ENCODE peak calls at places on chromosomes 12 and 14, in nine cellular contexts. B, V, G, W, R, H, P, K and U are unnamed samples.

GRCh38 chr14:103155013-103155412 is 31.8 kb downstream of the TNFAIP2 start:
- DNase-seq in B (no peak), V (no peak), G (peak), W (no peak), R (peak), H (peak), P (peak), K (no peak), U (no peak)

GRCh38 chr12:48781750-48782456 is 7.0 kb downstream of the ADCY6 start:
- DNase-seq in B (no peak), V (no peak), G (no peak), W (no peak), R (no peak), H (no peak), P (no peak), K (no peak), U (no peak)

GRCh38 chr14:96197969-96198368 is 6.7 kb upstream of the BDKRB2 start:
- DNase-seq in B (no peak), V (no peak), G (no peak), W (no peak), R (no peak), H (no peak), P (no peak), K (no peak), U (no peak)

GRCh38 chr12:56678852-56679251 is 9.2 kb downstream of the PTGES3 start:
- DNase-seq in B (no peak), V (no peak), G (no peak), W (no peak), R (no peak), H (no peak), P (no peak), K (no peak), U (no peak)

GRCh38 chr14:89540830-89541470 is 123.9 kb upstream of the FOXN3 start:
- DNase-seq in B (peak), V (no peak), G (no peak), W (no peak), R (no peak), H (no peak), P (no peak), K (no peak), U (no peak)

GRCh38 chr12:117970334-117970733 is 1.5 kb upstream of the KSR2 start:
- DNase-seq in B (no peak), V (no peak), G (no peak), W (no peak), R (no peak), H (no peak), P (no peak), K (no peak), U (no peak)

GRCh38 chr12:124233846-124234620 is 60.9 kb upstream of the RFLNA start:
- DNase-seq in B (no peak), V (no peak), G (no peak), W (no peak), R (no peak), H (no peak), P (no peak), K (no peak), U (peak)

GRCh38 chr12:55935742-55936151 is 4.8 kb downstream of the DGKA start:
- DNase-seq in B (no peak), V (no peak), G (no peak), W (peak), R (no peak), H (no peak), P (no peak), K (no peak), U (no peak)

DNA sequence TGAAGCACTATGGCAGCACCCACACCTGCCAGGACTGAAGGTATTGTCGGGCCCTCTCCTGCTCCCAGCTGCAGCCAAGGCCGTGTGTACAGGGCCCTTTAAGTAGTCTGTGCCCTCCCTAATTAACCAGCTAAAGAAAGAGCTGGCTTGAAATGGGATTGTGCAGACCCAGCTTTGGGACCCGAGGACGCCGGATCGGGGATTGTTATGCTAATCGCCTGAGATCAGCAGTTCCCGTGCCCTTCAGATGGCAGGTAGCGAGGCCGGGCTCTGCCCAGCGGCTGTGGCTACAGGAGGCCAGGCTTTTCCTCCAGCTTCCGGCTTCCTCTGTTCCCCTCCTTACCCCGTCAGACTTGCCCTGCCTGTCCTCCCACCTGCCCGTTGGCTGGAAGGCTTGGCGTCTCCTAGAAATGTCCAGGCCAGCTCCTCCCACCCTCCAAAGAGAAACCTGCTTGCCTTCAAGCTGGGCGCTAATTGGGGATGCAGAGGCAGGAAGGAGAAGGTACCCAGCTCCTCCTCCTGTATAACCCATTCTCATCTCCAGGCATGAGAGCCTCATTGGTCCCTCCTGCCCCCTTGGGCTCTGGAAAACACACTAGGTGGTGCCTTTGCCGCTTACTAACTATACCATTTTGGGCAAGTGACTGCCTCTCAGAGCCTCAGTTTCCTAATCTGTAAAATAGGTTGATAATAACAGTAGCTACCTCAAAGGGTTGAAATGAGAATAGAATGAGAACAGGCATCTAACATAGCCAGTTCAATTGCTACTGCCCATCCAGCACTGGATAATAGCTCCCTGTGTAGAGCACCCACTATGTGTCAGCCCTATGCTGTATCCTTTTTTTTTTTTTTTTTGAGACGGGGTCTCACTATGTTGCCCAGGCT is 25.8 kb upstream of the MSI1 start:
- DNase-seq in B (no peak), V (no peak), G (peak), W (peak), R (no peak), H (no peak), P (peak), K (no peak), U (no peak)
- H3K4me3 ChIP-seq in B (no peak), V (no peak), G (no peak), W (peak), R (no peak), H (no peak), P (no peak), K (no peak), U (no peak)

DNA sequence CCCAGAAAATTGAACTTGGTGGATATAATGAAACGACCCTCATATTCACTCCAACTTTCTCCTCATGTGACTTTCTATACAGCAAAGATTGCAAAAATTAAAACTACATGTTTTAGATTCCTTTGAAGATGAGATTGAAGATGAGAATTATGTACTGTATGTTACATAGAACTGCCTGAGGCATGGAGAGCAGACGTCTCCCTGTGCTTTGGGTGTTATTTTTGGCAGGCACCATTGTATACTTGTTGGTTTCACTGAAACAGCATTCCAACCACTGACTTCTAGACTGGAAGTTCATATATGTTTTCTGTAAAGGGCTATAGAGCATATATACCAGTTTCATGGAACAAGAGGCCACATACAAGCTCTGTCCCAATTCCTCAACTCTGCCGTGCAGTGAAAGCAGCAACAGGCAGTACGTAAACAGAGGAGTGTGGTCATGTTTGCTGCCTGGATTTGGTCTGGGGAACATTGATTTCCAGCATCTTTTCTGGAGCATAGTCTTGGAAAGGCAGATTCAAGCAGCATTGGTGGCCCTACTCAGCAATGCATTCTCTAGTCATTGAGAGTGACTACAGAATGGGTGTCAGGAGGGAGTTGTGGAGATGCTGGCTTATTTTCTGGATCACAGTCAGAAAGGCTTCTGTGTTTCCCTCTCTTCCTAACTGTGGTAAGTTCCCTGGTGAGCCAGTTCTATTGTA is 57.7 kb upstream of the CNTN1 start:
- DNase-seq in B (no peak), V (no peak), G (no peak), W (no peak), R (no peak), H (no peak), P (no peak), K (no peak), U (no peak)
- TF ChIP-seq POLR2AphosphoS5 in B (no peak), V (no peak), G (no peak), W (no peak), R (no peak), H (no peak), P (no peak), K (no peak), U (no peak)

GRCh38 chr12:29783773-29784666 is at the start of gene TMTC1:
- DNase-seq in B (no peak), V (no peak), G (peak), W (peak), R (no peak), H (no peak), P (peak), K (peak), U (no peak)

GRCh38 chr12:29782285-29782820 is 1.4 kb downstream of the TMTC1 start:
- DNase-seq in B (no peak), V (no peak), G (no peak), W (peak), R (no peak), H (no peak), P (no peak), K (peak), U (no peak)

GRCh38 chr12:29781176-29781575 is 2.6 kb downstream of the TMTC1 start:
- DNase-seq in B (no peak), V (no peak), G (no peak), W (no peak), R (no peak), H (no peak), P (no peak), K (no peak), U (no peak)

GRCh38 chr12:29781705-29782266 is 2.0 kb downstream of the TMTC1 start:
- DNase-seq in B (no peak), V (no peak), G (no peak), W (no peak), R (no peak), H (no peak), P (no peak), K (no peak), U (no peak)

GRCh38 chr12:29782821-29783772 is 645 bp downstream of the TMTC1 start:
- DNase-seq in B (no peak), V (no peak), G (peak), W (peak), R (no peak), H (no peak), P (no peak), K (no peak), U (no peak)
- H3K4me3 ChIP-seq in B (peak), V (peak), G (peak), W (peak), R (peak), H (peak), P (peak), K (peak), U (peak)

GRCh38 chr12:93244514-93245077 is 133.1 kb upstream of the NUDT4 start:
- DNase-seq in B (peak), V (peak), G (no peak), W (no peak), R (no peak), H (no peak), P (no peak), K (no peak), U (no peak)

GRCh38 chr12:93242154-93242958 is 135.4 kb upstream of the NUDT4 start:
- DNase-seq in B (no peak), V (no peak), G (no peak), W (no peak), R (no peak), H (no peak), P (no peak), K (no peak), U (no peak)

GRCh38 chr12:93243382-93243688 is 134.4 kb upstream of the NUDT4 start:
- DNase-seq in B (no peak), V (peak), G (no peak), W (no peak), R (no peak), H (no peak), P (no peak), K (no peak), U (no peak)

GRCh38 chr12:93245543-93245942 is 132.2 kb upstream of the NUDT4 start:
- DNase-seq in B (no peak), V (peak), G (no peak), W (no peak), R (no peak), H (no peak), P (peak), K (no peak), U (no peak)

GRCh38 chr12:93243689-93244513 is 133.8 kb upstream of the NUDT4 start:
- DNase-seq in B (no peak), V (peak), G (no peak), W (no peak), R (no peak), H (no peak), P (peak), K (peak), U (peak)
- TF ChIP-seq POLR2AphosphoS5 in B (peak), V (no peak), G (peak), W (no peak), R (no peak), H (no peak), P (peak), K (peak), U (peak)

GRCh38 chr12:9337656-9338055 is 129.5 kb upstream of the PZP start:
- DNase-seq in B (no peak), V (no peak), G (no peak), W (no peak), R (no peak), H (no peak), P (no peak), K (no peak), U (no peak)
- H3K4me3 ChIP-seq in B (no peak), V (no peak), G (no peak), W (no peak), R (no peak), H (no peak), P (no peak), K (no peak), U (no peak)

DNA sequence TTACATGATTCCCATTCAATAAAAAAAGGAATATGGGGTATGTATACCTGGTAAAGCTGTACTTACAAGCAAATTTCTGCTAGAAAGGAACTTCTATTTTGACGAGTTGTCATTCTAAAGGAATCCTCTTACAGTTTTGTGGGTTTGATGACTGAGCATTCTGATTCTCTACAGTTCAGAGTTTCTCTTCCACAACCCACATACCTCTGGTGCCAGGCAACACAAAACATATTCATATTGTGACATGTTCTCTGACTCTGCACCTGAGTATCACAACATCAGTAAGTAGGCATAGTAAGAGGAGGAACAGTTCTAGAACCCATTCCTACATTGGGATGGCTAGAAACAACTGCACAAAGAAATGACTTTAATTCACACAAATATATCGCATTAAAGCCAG is 636.6 kb downstream of the MED13L start:
- DNase-seq in B (no peak), V (no peak), G (no peak), W (no peak), R (no peak), H (no peak), P (no peak), K (no peak), U (no peak)
- TF ChIP-seq POLR2AphosphoS5 in B (no peak), V (no peak), G (no peak), W (no peak), R (no peak), H (no peak), P (no peak), K (no peak), U (no peak)

DNA sequence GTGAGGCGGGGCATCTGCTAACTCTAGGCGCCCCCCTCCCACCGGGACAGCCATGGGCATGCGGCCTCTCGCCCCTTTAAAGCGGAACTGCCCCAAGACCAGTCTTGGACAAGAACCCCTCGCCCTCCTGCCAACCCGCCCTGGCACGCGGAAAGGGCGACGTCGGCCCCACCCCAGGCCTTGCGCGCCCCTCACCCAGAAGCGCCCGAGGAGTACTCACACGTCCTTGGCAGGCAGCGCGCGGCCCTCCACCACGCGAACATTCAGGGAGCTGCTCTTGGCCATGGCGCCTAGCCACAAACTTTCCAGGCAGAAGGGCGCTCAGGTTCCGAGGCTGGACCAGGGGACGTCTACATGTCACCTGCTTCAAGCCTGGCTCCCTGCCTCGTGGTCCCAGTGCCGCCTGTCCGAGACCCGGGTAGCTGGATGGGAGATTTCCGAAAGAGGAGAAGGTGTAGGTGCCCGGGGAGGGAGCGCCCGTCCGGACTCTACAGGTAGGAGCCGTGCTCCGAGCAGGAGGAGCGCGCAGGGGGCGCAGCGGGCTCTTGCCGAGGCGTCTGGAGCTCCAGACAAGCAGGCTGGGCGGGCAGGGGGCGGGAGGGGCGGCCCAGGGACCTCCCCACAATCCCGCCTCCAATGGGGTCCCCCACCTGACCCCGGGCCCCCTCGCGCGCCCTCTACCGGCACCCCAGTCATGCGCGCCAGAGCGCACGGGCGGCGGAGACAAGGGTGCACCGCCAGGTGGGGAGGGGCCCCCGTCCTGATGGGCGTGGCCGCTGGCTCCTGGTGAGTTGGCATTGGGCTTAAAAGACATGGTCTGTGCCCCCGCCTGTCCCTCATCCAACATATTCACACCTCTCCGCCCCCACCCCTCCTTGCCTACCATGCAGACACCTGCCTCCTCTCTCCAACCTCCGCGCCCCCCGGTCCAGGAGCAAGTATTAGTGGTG is at the start of gene RASAL1:
- DNase-seq in B (no peak), V (no peak), G (peak), W (peak), R (no peak), H (peak), P (peak), K (peak), U (no peak)
- H3K4me3 ChIP-seq in B (no peak), V (no peak), G (peak), W (peak), R (peak), H (peak), P (peak), K (peak), U (peak)